ENCODE peak calls at places on chromosomes 13 and 19, in eight cellular contexts. D is thyroid gland; Z is body of pancreas; I is thoracic aorta; B is IMR-90; Q is CD8-positive, alpha-beta T cell; H is breast epithelium; Y is A549. A is an unnamed sample.

GRCh38 chr13:101452519-101453485 is at the start of gene ITGBL1:
- DNase-seq in D (no peak), Z (no peak), I (no peak), B (peak; percentile 25), Q (no peak), H (no peak), Y (no peak), A (no peak)

GRCh38 chr13:31556376-31556775 is 182.9 kb upstream of the RXFP2 start:
- DNase-seq in D (no peak), Z (no peak), I (no peak), B (peak; percentile 2), Q (no peak), H (no peak), Y (no peak), A (no peak)

GRCh38 chr13:46595136-46595917 is 42.4 kb downstream of the LRCH1 start:
- DNase-seq in D (no peak), Z (no peak), I (no peak), B (peak; percentile 60), Q (no peak), H (no peak), Y (no peak), A (no peak)

GRCh38 chr13:111899714-111900389 is 167.1 kb upstream of the SOX1 start:
- DNase-seq in D (no peak), Z (no peak), I (no peak), B (no peak), Q (peak; percentile 21), H (no peak), Y (no peak), A (no peak)

GRCh38 chr19:44620667-44621066 is 7.3 kb downstream of the IGSF23 start:
- DNase-seq in D (no peak), Z (no peak), I (no peak), B (peak; percentile 63), Q (no peak), H (no peak), Y (no peak), A (no peak)

GRCh38 chr13:75481176-75482069 is 546 bp downstream of the TBC1D4 start:
- DNase-seq in D (peak; percentile 36), Z (peak; percentile 34), I (no peak), B (no peak), Q (peak; percentile 52), H (no peak), Y (peak; percentile 8), A (no peak)

GRCh38 chr19:43306097-43306496 is 36.8 kb upstream of the PSG9 start:
- DNase-seq in D (no peak), Z (no peak), I (no peak), B (no peak), Q (no peak), H (no peak), Y (no peak), A (no peak)

GRCh38 chr19:36030264-36031148 is 2.2 kb downstream of the CLIP3 start:
- DNase-seq in D (no peak), Z (no peak), I (no peak), B (peak; percentile 53), Q (no peak), H (no peak), Y (no peak), A (no peak)

GRCh38 chr13:95354156-95354555 is 52.9 kb upstream of the ABCC4 start:
- DNase-seq in D (no peak), Z (no peak), I (no peak), B (no peak), Q (no peak), H (no peak), Y (no peak), A (no peak)

GRCh38 chr13:106610511-106610910 is 42.6 kb upstream of the ARGLU1 start:
- DNase-seq in D (no peak), Z (no peak), I (no peak), B (peak; percentile 82), Q (no peak), H (no peak), Y (no peak), A (no peak)

GRCh38 chr19:55447421-55448174 is 4.5 kb upstream of the SHISA7 start:
- DNase-seq in D (no peak), Z (no peak), I (no peak), B (peak; percentile 15), Q (no peak), H (no peak), Y (peak; percentile 88), A (peak; percentile 20)

GRCh38 chr19:9909251-9909650 is 27.1 kb downstream of the OLFM2 start:
- DNase-seq in D (no peak), Z (no peak), I (no peak), B (no peak), Q (no peak), H (no peak), Y (no peak), A (no peak)

GRCh38 chr19:690203-690602 is 5.0 kb downstream of the PRSS57 start:
- DNase-seq in D (no peak), Z (no peak), I (no peak), B (no peak), Q (no peak), H (no peak), Y (no peak), A (no peak)

GRCh38 chr19:4058696-4059492 is 7.8 kb downstream of the ZBTB7A start:
- DNase-seq in D (no peak), Z (no peak), I (no peak), B (no peak), Q (no peak), H (no peak), Y (no peak), A (peak; percentile 52)

GRCh38 chr13:99953138-99953755 is 18.3 kb downstream of the ZIC5 start:
- DNase-seq in D (no peak), Z (no peak), I (no peak), B (no peak), Q (no peak), H (no peak), Y (no peak), A (no peak)

GRCh38 chr19:37078717-37079032 is 442 bp downstream of the ZNF420 start:
- DNase-seq in D (no peak), Z (no peak), I (no peak), B (no peak), Q (no peak), H (no peak), Y (no peak), A (no peak)
- H3K27ac ChIP-seq in D (peak overlapping the region; percentile 81), Z (peak overlapping the region; percentile 79), I (peak overlapping the region; percentile 70), B (peak overlapping the region; percentile 56), Q (peak overlapping the region; percentile 56), H (peak overlapping the region; percentile 83), Y (peak overlapping the region; percentile 72), A (peak overlapping the region; percentile 81)

GRCh38 chr19:29636553-29637325 is 28.5 kb upstream of the PLEKHF1 start:
- DNase-seq in D (no peak), Z (no peak), I (no peak), B (no peak), Q (no peak), H (no peak), Y (no peak), A (no peak)

GRCh38 chr19:29643361-29643935 is 21.8 kb upstream of the PLEKHF1 start:
- DNase-seq in D (no peak), Z (no peak), I (no peak), B (no peak), Q (no peak), H (no peak), Y (no peak), A (no peak)

GRCh38 chr19:29639086-29639485 is 26.2 kb upstream of the PLEKHF1 start:
- DNase-seq in D (no peak), Z (no peak), I (no peak), B (no peak), Q (no peak), H (no peak), Y (no peak), A (no peak)

GRCh38 chr19:29641597-29641996 is 23.7 kb upstream of the PLEKHF1 start:
- DNase-seq in D (no peak), Z (no peak), I (no peak), B (no peak), Q (no peak), H (no peak), Y (no peak), A (no peak)

DNA sequence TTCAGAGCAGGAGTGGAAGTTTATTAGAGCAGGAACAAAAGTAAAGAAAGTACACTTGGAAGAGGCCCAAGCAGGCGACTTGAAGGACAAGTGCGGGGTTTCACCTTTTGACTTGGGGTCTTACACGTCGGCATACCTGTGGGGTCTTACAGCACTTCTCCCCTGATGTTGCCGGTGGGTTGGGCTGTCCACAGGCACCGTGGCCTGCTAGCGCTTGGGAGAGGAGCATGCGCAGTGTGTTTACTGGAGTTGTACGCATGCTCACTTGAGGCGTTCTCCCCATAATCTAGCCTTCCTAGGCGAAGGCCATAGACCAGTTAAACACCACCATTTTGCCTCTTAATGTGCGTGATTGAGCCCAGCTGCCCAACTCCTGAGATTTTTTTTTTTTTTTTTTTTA is 25.0 kb upstream of the PLEKHF1 start:
- DNase-seq in D (no peak), Z (no peak), I (no peak), B (no peak), Q (no peak), H (no peak), Y (no peak), A (no peak)
- H3K27ac ChIP-seq in D (no peak overlapping the region), Z (no peak overlapping the region), I (no peak overlapping the region), B (no peak overlapping the region), Q (no peak overlapping the region), H (no peak overlapping the region), Y (no peak overlapping the region), A (no peak overlapping the region)

DNA sequence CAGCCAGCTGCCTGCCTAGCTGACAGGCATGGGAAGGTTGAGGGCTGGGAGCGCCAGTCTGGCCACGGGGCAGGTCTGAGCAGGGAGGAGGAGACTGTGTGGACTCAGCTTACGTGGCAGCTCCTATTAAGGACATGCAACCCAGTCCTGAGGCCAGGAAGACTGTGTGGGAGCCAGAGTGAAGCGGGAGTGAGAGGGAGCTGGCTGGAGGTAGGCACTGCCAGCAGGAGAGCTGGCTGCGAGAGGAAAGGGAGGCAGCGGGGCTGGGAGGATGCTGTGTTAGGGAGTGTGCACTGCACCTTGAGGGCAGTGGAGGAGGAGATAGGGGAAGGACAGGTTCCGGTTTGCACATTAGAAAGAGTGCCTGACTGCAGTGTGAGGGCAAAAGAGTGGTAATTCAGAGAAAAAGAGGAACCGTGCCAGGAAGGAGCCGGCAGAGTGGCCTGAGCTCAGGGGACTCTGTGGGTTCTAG is 99.2 kb downstream of the SLC7A1 start:
- DNase-seq in D (no peak), Z (peak; percentile 96), I (no peak), B (no peak), Q (no peak), H (no peak), Y (no peak), A (no peak)
- H3K27ac ChIP-seq in D (no peak overlapping the region), Z (peak overlapping the region; percentile 85), I (peak overlapping the region; percentile 47), B (no peak overlapping the region), Q (no peak overlapping the region), H (no peak overlapping the region), Y (no peak overlapping the region), A (no peak overlapping the region)

GRCh38 chr19:19446655-19447437 is 41.4 kb downstream of the GATAD2A start:
- DNase-seq in D (no peak), Z (no peak), I (no peak), B (no peak), Q (no peak), H (no peak), Y (no peak), A (no peak)

GRCh38 chr19:19444694-19445155 is 39.2 kb downstream of the GATAD2A start:
- DNase-seq in D (no peak), Z (no peak), I (no peak), B (peak; percentile 36), Q (no peak), H (no peak), Y (no peak), A (no peak)

GRCh38 chr19:19445288-19445687 is 39.8 kb downstream of the GATAD2A start:
- DNase-seq in D (no peak), Z (no peak), I (no peak), B (no peak), Q (no peak), H (no peak), Y (no peak), A (no peak)

GRCh38 chr19:19447536-19448237 is 42.2 kb downstream of the GATAD2A start:
- DNase-seq in D (no peak), Z (no peak), I (no peak), B (peak; percentile 28), Q (peak; percentile 54), H (no peak), Y (no peak), A (no peak)

GRCh38 chr19:19445911-19446361 is 40.5 kb downstream of the GATAD2A start:
- DNase-seq in D (no peak), Z (no peak), I (no peak), B (peak; percentile 40), Q (no peak), H (no peak), Y (no peak), A (no peak)
- H3K27ac ChIP-seq in D (no peak overlapping the region), Z (no peak overlapping the region), I (no peak overlapping the region), B (no peak overlapping the region), Q (no peak overlapping the region), H (no peak overlapping the region), Y (no peak overlapping the region), A (no peak overlapping the region)